ENCODE peak calls at places on chromosome 22, in seven cellular contexts. W is MM.1S, Y is HCT116, Z is neural progenitor cell, A is OCI-LY7, Q is PC-3, M is GM23248. T is an unnamed sample.

GRCh38 chr22:38419121-38419863 is 35.7 kb downstream of the KCNJ4 start:
- DNase-seq in Z (no peak), Y (no peak), Q (no peak), A (no peak), M (no peak), W (no peak), T (peak)

GRCh38 chr22:38172016-38172431 is 9.6 kb downstream of the PLA2G6 start:
- DNase-seq in A (peak), W (no peak), Z (no peak), Y (no peak), Q (no peak), M (no peak), T (no peak)

GRCh38 chr22:38655532-38656255 is 498 bp downstream of the FAM227A start:
- DNase-seq in Z (no peak), Y (no peak), W (no peak), Q (peak), M (peak), A (peak), T (peak)

GRCh38 chr22:35418726-35419125 is 18.8 kb downstream of the MCM5 start:
- DNase-seq in Q (no peak), Z (no peak), W (no peak), A (no peak), M (no peak), Y (no peak), T (no peak)

GRCh38 chr22:33476206-33476605 is 418.0 kb upstream of the SYN3 start:
- DNase-seq in Q (peak), W (no peak), Y (no peak), Z (no peak), M (no peak), A (no peak), T (peak)

GRCh38 chr22:46143491-46144147 is 6.7 kb upstream of the PPARA start:
- DNase-seq in Y (no peak), Z (no peak), W (no peak), A (no peak), M (no peak), Q (no peak), T (no peak)

GRCh38 chr22:36922097-36922608 is 8.7 kb downstream of the CSF2RB start:
- DNase-seq in M (peak), Q (no peak), A (no peak), Z (peak), W (no peak), Y (no peak), T (peak)

GRCh38 chr22:45911601-45912271 is 65.2 kb downstream of the WNT7B start:
- DNase-seq in W (no peak), M (peak), Y (no peak), Z (no peak), Q (peak), A (no peak), T (no peak)

GRCh38 chr22:21758465-21758864 is 22.9 kb upstream of the YPEL1 start:
- DNase-seq in Q (no peak), W (no peak), Z (no peak), Y (no peak), M (no peak), A (no peak), T (no peak)

GRCh38 chr22:22013559-22014284 is 31.1 kb upstream of the TOP3B start:
- DNase-seq in Z (no peak), W (no peak), Y (no peak), A (no peak), Q (no peak), M (no peak), T (no peak)

GRCh38 chr22:20859615-20860014 is 808 bp downstream of the SNAP29 start:
- DNase-seq in Z (no peak), W (peak), M (peak), Q (no peak), A (peak), Y (no peak), T (no peak)

GRCh38 chr22:19120829-19121630 is 1.2 kb downstream of the DGCR2 start:
- DNase-seq in Z (peak), A (no peak), W (no peak), Y (peak), Q (peak), M (peak), T (peak)

GRCh38 chr22:45602824-45603301 is 68.8 kb upstream of the ATXN10 start:
- DNase-seq in Q (no peak), M (peak), W (peak), Y (peak), Z (peak), A (peak), T (peak)

GRCh38 chr22:35835998-35836691 is 118.5 kb downstream of the APOL5 start:
- DNase-seq in W (no peak), Q (peak), Z (peak), A (no peak), Y (peak), M (peak), T (peak)

GRCh38 chr22:35563211-35563610 is 22.6 kb downstream of the RASD2 start:
- DNase-seq in A (no peak), M (no peak), Y (no peak), W (no peak), Q (no peak), Z (no peak), T (no peak)

GRCh38 chr22:36546092-36546804 is 17.3 kb upstream of the EIF3D start:
- DNase-seq in Q (peak), A (peak), M (peak), W (peak), Z (peak), Y (peak), T (peak)

GRCh38 chr22:34976474-34976873 is 89.5 kb upstream of the ISX start:
- DNase-seq in Z (no peak), Q (no peak), A (no peak), Y (no peak), M (no peak), W (no peak), T (no peak)

GRCh38 chr22:28373841-28374240 is 305.8 kb downstream of the TTC28 start:
- DNase-seq in Z (no peak), Q (no peak), M (peak), W (no peak), Y (no peak), A (no peak), T (no peak)

GRCh38 chr22:19194751-19195536 is 16.4 kb upstream of the SLC25A1 start:
- DNase-seq in W (no peak), M (no peak), Q (no peak), A (no peak), Z (no peak), Y (no peak), T (no peak)

GRCh38 chr22:44909241-44909640 is 100.6 kb downstream of the PHF21B start:
- DNase-seq in A (no peak), Z (no peak), Y (no peak), Q (no peak), M (no peak), W (no peak), T (no peak)

GRCh38 chr22:49517721-49518120 is 310.0 kb downstream of the BRD1 start:
- DNase-seq in Y (no peak), A (no peak), W (no peak), Z (no peak), M (no peak), Q (peak), T (no peak)

GRCh38 chr22:25161017-25161915 is 38.4 kb upstream of the CRYBB3 start:
- DNase-seq in W (no peak), Y (no peak), Z (no peak), A (no peak), M (no peak), Q (no peak), T (no peak)

GRCh38 chr22:17981497-17981896 is 42.9 kb downstream of the MICAL3 start:
- DNase-seq in Z (no peak), A (peak), M (no peak), W (no peak), Q (no peak), Y (no peak), T (no peak)

GRCh38 chr22:17982572-17983141 is 41.7 kb downstream of the MICAL3 start:
- DNase-seq in W (no peak), Y (no peak), M (peak), A (no peak), Z (no peak), Q (no peak), T (peak)

GRCh38 chr22:17978027-17978426 is 46.3 kb downstream of the MICAL3 start:
- DNase-seq in M (no peak), Z (no peak), Y (no peak), Q (no peak), A (no peak), W (no peak), T (no peak)

GRCh38 chr22:17980638-17981051 is 43.7 kb downstream of the MICAL3 start:
- DNase-seq in M (peak), Z (peak), Q (no peak), Y (no peak), W (no peak), A (peak), T (peak)

GRCh38 chr22:17980013-17980510 is 44.3 kb downstream of the MICAL3 start:
- DNase-seq in Y (no peak), Q (no peak), Z (no peak), A (no peak), W (no peak), M (no peak), T (no peak)
- TF ChIP-seq EZH2phosphoT487 in Y (no peak), Q (no peak), Z (no peak), A (no peak), W (no peak), M (no peak), T (no peak)

GRCh38 chr22:31637375-31637937 is 24.6 kb downstream of the PISD start:
- DNase-seq in W (no peak), M (no peak), A (peak), Z (no peak), Q (no peak), Y (no peak), T (no peak)
- H3K4me2 ChIP-seq in W (no peak), M (no peak), A (peak), Z (no peak), Q (no peak), Y (no peak), T (no peak)

DNA sequence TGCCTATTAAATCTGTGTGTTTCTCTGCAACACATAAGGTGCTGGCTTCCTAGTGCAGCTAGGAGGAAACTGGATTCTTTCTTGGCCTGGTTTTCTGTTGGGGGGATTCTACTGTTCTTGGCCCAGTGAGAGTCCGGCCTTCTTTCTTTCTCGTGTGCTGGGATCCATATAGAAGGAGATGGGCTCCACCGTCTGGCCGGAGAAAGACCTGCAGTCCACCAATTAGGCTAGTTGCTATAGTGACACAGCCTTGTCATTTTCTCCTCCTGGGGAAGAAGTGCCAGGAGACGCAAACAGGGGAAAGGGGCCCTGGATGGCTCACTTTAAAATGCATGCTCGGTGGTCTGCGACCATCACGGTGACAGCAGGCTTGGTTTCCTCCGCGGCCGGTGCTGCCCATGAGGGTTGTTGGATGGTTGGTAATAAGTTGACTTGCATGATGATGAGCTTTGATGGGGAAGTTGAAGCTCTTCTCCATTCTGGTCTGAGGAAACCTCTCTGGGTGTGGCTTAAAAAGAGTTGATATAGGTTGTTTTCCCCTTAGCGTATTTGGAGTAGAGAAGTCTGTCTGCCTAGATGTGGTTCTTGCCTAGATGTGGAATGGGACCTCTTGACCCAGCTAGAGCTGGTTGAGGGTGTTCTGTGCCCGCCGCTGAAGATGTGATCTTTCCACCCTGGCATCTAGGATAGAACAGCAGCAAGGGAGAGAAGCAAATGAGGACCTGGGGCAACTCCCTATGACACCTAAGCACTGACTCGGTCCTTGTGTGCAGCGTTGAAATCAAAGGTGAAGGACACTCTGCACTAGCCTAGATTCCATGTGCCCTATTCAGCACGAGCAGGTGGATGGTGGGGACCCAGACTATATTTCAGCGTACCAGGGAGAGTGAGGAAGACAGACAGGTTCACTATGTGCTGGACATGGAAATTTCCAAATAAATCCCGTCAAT is 1335.0 kb downstream of the BRD1 start:
- DNase-seq in Z (peak), A (peak), W (peak), M (peak), Q (peak), Y (peak), T (peak)
- TF ChIP-seq EZH2phosphoT487 in Z (no peak), A (no peak), W (no peak), M (no peak), Q (no peak), Y (no peak), T (no peak)

GRCh38 chr22:23547818-23548500 is 32.1 kb downstream of the IGLL1 start:
- DNase-seq in M (no peak), W (no peak), Y (no peak), Z (no peak), A (no peak), Q (no peak), T (no peak)
- H3K4me2 ChIP-seq in M (no peak), W (no peak), Y (no peak), Z (no peak), A (no peak), Q (no peak), T (no peak)

DNA sequence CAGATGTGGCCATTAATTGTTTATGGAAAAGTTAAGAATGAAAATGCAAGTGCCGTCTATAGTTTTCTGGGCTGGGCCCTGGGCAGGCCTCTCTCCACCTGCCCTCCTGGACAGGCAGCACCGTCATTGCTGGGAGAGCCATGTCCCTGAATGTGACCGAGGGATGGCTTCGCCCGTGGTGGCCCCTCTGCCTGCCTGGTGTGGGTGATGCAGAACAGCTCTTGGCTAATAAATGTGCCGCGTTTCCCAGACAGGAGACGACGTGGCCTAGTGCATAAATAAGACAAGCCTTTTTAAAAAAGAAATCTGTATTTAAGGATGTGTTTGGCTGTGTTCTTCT is 407.3 kb downstream of the TBC1D22A start:
- DNase-seq in Q (no peak), Y (no peak), Z (no peak), W (no peak), M (no peak), A (no peak), T (no peak)
- TF ChIP-seq EZH2phosphoT487 in Q (no peak), Y (no peak), Z (no peak), W (no peak), M (no peak), A (no peak), T (no peak)

GRCh38 chr22:41638124-41638523 is 17.0 kb downstream of the XRCC6 start:
- DNase-seq in Q (no peak), M (no peak), Z (no peak), Y (no peak), W (no peak), A (no peak), T (no peak)
- H3K4me2 ChIP-seq in Q (no peak), M (no peak), Z (no peak), Y (no peak), W (no peak), A (no peak), T (no peak)

GRCh38 chr22:17808688-17809403 is 34.6 kb upstream of the BID start:
- DNase-seq in Z (no peak), W (no peak), A (no peak), M (no peak), Y (no peak), Q (no peak), T (peak)
- TF ChIP-seq EZH2phosphoT487 in Z (no peak), W (no peak), A (no peak), M (no peak), Y (no peak), Q (no peak), T (no peak)

DNA sequence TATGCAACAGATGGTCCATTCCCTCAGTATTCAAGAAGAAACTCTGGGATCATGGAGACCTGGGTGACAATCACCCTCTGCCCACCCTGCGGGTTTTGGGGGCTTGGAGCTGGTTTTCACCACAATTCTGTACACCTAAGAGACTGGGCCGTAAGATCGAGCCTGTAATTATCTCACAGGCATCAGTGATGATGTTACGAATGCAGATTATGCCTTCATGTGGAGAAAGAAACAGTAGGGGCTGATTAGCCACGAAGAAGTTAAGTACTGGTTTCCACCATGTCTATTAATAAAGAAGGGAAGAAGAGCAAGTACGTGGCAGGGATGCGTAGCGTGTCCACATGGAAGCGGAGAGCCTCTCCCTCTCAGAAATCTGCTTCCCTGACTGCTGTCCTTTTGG is 5.3 kb upstream of the EFCAB6 start:
- DNase-seq in Q (no peak), Z (no peak), W (no peak), M (no peak), Y (no peak), A (no peak), T (no peak)
- H3K4me2 ChIP-seq in Q (no peak), Z (no peak), W (no peak), M (no peak), Y (no peak), A (no peak), T (no peak)